ENCODE peak calls at places on chromosomes 16 and 17, in four cellular contexts. One of them, this sample, is unnamed.

GRCh38 chr16:46632778-46633733 is 11.9 kb upstream of the SHCBP1 start:
- DNase-seq in HepG2: peak
- DNase-seq in GM12878: no peak
- DNase-seq in K562: no peak
- DNase-seq in this sample: peak

GRCh38 chr17:66925811-66926500 is 38.6 kb upstream of the CACNG4 start:
- DNase-seq in HepG2: no peak
- DNase-seq in GM12878: no peak
- DNase-seq in K562: no peak
- DNase-seq in this sample: no peak

GRCh38 chr17:70989301-70989700 is 820.0 kb downstream of the KCNJ2 start:
- DNase-seq in HepG2: no peak
- DNase-seq in GM12878: no peak
- DNase-seq in K562: no peak
- DNase-seq in this sample: no peak

GRCh38 chr17:43732961-43733360 is 25.6 kb downstream of the SOST start:
- DNase-seq in HepG2: no peak
- DNase-seq in GM12878: no peak
- DNase-seq in K562: no peak
- DNase-seq in this sample: no peak

GRCh38 chr17:50149099-50149424 is 1.4 kb downstream of the PPP1R9B start:
- DNase-seq in HepG2: no peak
- DNase-seq in GM12878: no peak
- DNase-seq in K562: no peak
- DNase-seq in this sample: no peak

GRCh38 chr17:17345686-17346427 is 42.7 kb downstream of the NT5M start:
- DNase-seq in HepG2: no peak
- DNase-seq in GM12878: no peak
- DNase-seq in K562: no peak
- DNase-seq in this sample: no peak

GRCh38 chr17:64240741-64241347 is 22.2 kb downstream of the TEX2 start:
- DNase-seq in HepG2: no peak
- DNase-seq in GM12878: no peak
- DNase-seq in K562: no peak
- DNase-seq in this sample: no peak

GRCh38 chr17:10875411-10875810 is 37.5 kb upstream of the PIRT start:
- DNase-seq in HepG2: no peak
- DNase-seq in GM12878: no peak
- DNase-seq in K562: peak
- DNase-seq in this sample: peak

GRCh38 chr16:27230562-27230991 is 27.3 kb downstream of the KDM8 start:
- DNase-seq in HepG2: no peak
- DNase-seq in GM12878: no peak
- DNase-seq in K562: no peak
- DNase-seq in this sample: peak

GRCh38 chr16:89906141-89907025 is 12.3 kb upstream of the MC1R start:
- DNase-seq in HepG2: no peak
- DNase-seq in GM12878: no peak
- DNase-seq in K562: no peak
- DNase-seq in this sample: no peak

GRCh38 chr17:42918902-42919521 is 18.4 kb downstream of the G6PC1 start:
- DNase-seq in HepG2: peak
- DNase-seq in GM12878: no peak
- DNase-seq in K562: no peak
- DNase-seq in this sample: no peak

GRCh38 chr16:68737730-68738590 is 868 bp downstream of the CDH1 start:
- DNase-seq in HepG2: no peak
- DNase-seq in GM12878: no peak
- DNase-seq in K562: no peak
- DNase-seq in this sample: peak

GRCh38 chr16:21959050-21959449 is 5.9 kb downstream of the UQCRC2 start:
- DNase-seq in HepG2: no peak
- DNase-seq in GM12878: no peak
- DNase-seq in K562: no peak
- DNase-seq in this sample: no peak

GRCh38 chr16:15950869-15951268 is 1.5 kb downstream of the ABCC1 start:
- DNase-seq in HepG2: no peak
- DNase-seq in GM12878: no peak
- DNase-seq in K562: no peak
- DNase-seq in this sample: no peak

GRCh38 chr17:81976332-81977210 is 858 bp upstream of the ASPSCR1 start:
- DNase-seq in HepG2: no peak
- DNase-seq in GM12878: no peak
- DNase-seq in K562: no peak
- DNase-seq in this sample: peak

GRCh38 chr16:9279661-9280060 is 188.2 kb downstream of the HAPSTR1 start:
- DNase-seq in HepG2: no peak
- DNase-seq in GM12878: no peak
- DNase-seq in K562: no peak
- DNase-seq in this sample: no peak

GRCh38 chr17:62644487-62645173 is 17.2 kb downstream of the MRC2 start:
- DNase-seq in HepG2: peak
- DNase-seq in GM12878: no peak
- DNase-seq in K562: peak
- DNase-seq in this sample: peak

GRCh38 chr17:278055-279028 is 74.3 kb downstream of the RPH3AL start:
- DNase-seq in HepG2: no peak
- DNase-seq in GM12878: no peak
- DNase-seq in K562: no peak
- DNase-seq in this sample: no peak

GRCh38 chr17:17540278-17540906 is 44.2 kb upstream of the RASD1 start:
- DNase-seq in HepG2: no peak
- DNase-seq in GM12878: no peak
- DNase-seq in K562: no peak
- DNase-seq in this sample: peak

GRCh38 chr17:82230627-82231311 is 1.9 kb downstream of the SLC16A3 start:
- DNase-seq in HepG2: peak
- DNase-seq in GM12878: no peak
- DNase-seq in K562: peak
- DNase-seq in this sample: peak

GRCh38 chr16:15764112-15764511 is 92.7 kb downstream of the MYH11 start:
- DNase-seq in HepG2: no peak
- DNase-seq in GM12878: no peak
- DNase-seq in K562: no peak
- DNase-seq in this sample: no peak

GRCh38 chr17:82790391-82790790 is 38.5 kb downstream of the TBCD start:
- DNase-seq in HepG2: no peak
- DNase-seq in GM12878: no peak
- DNase-seq in K562: no peak
- DNase-seq in this sample: no peak

GRCh38 chr16:85048921-85049562 is 21.4 kb downstream of the KIAA0513 start:
- DNase-seq in HepG2: no peak
- DNase-seq in GM12878: no peak
- DNase-seq in K562: peak
- DNase-seq in this sample: no peak

GRCh38 chr17:78999056-78999768 is 10.4 kb downstream of the CANT1 start:
- DNase-seq in HepG2: no peak
- DNase-seq in GM12878: no peak
- DNase-seq in K562: no peak
- DNase-seq in this sample: no peak

GRCh38 chr17:55794681-55795080 is 43.8 kb downstream of the PCTP start:
- DNase-seq in HepG2: no peak
- DNase-seq in GM12878: no peak
- DNase-seq in K562: no peak
- DNase-seq in this sample: no peak

GRCh38 chr17:57757735-57758134 is 12.6 kb upstream of the CCDC182 start:
- DNase-seq in HepG2: no peak
- DNase-seq in GM12878: no peak
- DNase-seq in K562: no peak
- DNase-seq in this sample: no peak
- TF ChIP-seq ATF3 in HepG2: no peak
- TF ChIP-seq ATF3 in GM12878: no peak
- TF ChIP-seq ATF3 in K562: no peak
- TF ChIP-seq ATF3 in this sample: no peak

DNA sequence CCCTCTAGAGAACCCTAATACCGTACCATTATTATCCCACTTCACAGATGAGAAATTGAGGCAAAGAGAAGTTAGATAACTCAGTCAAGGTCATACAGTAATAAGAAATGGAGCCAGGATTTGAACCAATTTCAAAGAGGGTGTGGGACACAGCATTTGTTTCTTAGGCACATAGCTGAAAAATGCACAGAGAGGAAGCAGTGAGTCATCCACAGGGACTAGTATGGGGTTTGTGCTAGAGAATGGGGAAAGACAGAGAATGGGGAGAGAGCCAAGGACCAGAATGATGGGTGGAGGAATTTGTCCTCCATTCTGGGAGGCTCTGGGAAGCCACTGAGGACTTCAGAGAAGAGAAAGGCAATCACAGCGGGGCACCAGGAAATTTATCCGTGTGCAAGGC is 77.9 kb upstream of the ZFHX3 start:
- DNase-seq in HepG2: no peak
- DNase-seq in GM12878: no peak
- DNase-seq in K562: no peak
- DNase-seq in this sample: no peak
- TF ChIP-seq CBFB in HepG2: no peak
- TF ChIP-seq CBFB in GM12878: no peak
- TF ChIP-seq CBFB in K562: no peak
- TF ChIP-seq CBFB in this sample: no peak

GRCh38 chr17:73628642-73629552 is 15.3 kb downstream of the SDK2 start:
- DNase-seq in HepG2: no peak
- DNase-seq in GM12878: no peak
- DNase-seq in K562: no peak
- DNase-seq in this sample: no peak
- TF ChIP-seq ATF3 in HepG2: no peak
- TF ChIP-seq ATF3 in GM12878: no peak
- TF ChIP-seq ATF3 in K562: no peak
- TF ChIP-seq ATF3 in this sample: no peak

GRCh38 chr16:84718-85452 is 6.9 kb downstream of the MPG start:
- DNase-seq in HepG2: no peak
- DNase-seq in GM12878: peak
- DNase-seq in K562: no peak
- DNase-seq in this sample: no peak
- TF ChIP-seq CBFB in HepG2: no peak
- TF ChIP-seq CBFB in GM12878: no peak
- TF ChIP-seq CBFB in K562: no peak
- TF ChIP-seq CBFB in this sample: no peak

GRCh38 chr16:19113577-19114358 is at the start of gene ITPRIPL2:
- DNase-seq in HepG2: peak
- DNase-seq in GM12878: no peak
- DNase-seq in K562: peak
- DNase-seq in this sample: peak

GRCh38 chr16:19118938-19119431 is 5.2 kb downstream of the ITPRIPL2 start:
- DNase-seq in HepG2: no peak
- DNase-seq in GM12878: no peak
- DNase-seq in K562: peak
- DNase-seq in this sample: no peak

GRCh38 chr16:19116711-19117449 is 3.1 kb downstream of the ITPRIPL2 start:
- DNase-seq in HepG2: no peak
- DNase-seq in GM12878: no peak
- DNase-seq in K562: no peak
- DNase-seq in this sample: no peak

GRCh38 chr16:19114359-19115147 is 789 bp downstream of the ITPRIPL2 start:
- DNase-seq in HepG2: no peak
- DNase-seq in GM12878: no peak
- DNase-seq in K562: peak
- DNase-seq in this sample: peak

DNA sequence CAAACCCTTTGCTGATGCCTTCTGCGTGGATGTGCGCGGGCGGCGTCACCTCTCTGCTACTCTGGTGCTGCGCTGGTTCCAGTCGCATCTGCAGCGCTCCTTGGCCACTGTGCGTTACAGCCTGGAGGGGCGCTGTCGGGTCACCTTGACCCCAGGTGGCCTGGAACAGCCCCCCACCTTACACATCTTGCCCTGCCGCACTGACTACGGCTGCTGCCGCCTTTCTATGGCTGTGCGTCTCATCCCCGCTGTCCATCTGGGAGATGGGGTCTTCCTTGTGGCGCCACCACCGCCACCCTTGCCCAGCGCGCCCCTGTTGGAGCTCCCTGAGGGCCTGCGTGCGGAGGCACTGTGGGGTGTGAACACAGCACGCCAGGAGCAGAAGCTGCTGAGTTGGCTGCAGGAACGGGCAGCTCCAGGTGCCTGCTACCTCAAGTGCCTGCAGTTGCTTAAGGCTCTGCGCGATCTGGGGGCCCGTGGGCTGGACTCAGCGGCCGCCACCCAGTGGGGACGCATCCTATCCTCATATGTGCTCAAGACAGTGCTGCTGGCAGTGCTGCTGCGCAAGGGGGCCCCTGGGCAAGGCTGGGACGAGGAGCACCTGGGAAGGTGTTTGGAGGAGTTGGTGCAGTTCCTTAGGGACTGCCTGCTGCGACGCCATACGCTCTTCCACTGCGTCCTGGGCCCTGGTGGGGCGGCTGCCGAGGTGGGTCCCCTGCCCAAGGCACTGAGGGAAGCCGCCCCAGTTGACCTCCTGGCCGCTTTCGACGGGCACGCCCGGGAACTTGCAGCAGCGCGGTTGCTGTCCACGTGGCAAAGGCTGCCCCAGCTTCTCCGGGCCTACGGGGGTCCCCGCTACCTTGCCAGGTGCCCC is 1.6 kb downstream of the ITPRIPL2 start:
- DNase-seq in HepG2: no peak
- DNase-seq in GM12878: no peak
- DNase-seq in K562: no peak
- DNase-seq in this sample: peak
- TF ChIP-seq ATF3 in HepG2: no peak
- TF ChIP-seq ATF3 in GM12878: no peak
- TF ChIP-seq ATF3 in K562: no peak
- TF ChIP-seq ATF3 in this sample: no peak

GRCh38 chr17:48578616-48579560 is 738 bp upstream of the HOXB4 start:
- DNase-seq in HepG2: no peak
- DNase-seq in GM12878: no peak
- DNase-seq in K562: peak
- DNase-seq in this sample: no peak
- TF ChIP-seq CBFB in HepG2: no peak
- TF ChIP-seq CBFB in GM12878: no peak
- TF ChIP-seq CBFB in K562: no peak
- TF ChIP-seq CBFB in this sample: no peak

DNA sequence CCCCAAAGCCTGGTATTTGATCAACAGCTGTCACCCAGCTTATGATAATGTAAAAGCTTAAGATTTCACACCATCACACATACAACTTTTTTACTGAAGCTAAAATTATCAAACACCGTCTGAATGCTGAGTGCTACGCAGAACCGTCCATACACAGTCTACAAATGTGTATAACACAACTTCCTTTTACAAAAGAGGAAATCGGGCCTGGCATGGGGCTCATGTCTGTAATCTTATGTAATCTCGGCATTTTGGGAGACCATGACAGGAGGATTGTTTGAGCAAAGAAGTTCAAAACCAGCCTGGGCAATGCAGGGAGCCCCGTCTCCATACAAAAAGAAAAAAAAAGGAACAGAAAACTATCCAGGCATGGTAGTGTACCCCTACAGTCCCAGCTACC is 19.6 kb upstream of the QRICH2 start:
- DNase-seq in HepG2: no peak
- DNase-seq in GM12878: no peak
- DNase-seq in K562: no peak
- DNase-seq in this sample: no peak
- TF ChIP-seq ATF3 in HepG2: no peak
- TF ChIP-seq ATF3 in GM12878: no peak
- TF ChIP-seq ATF3 in K562: no peak
- TF ChIP-seq ATF3 in this sample: no peak